ENCODE peak calls at places on chromosome 21, in eight cellular contexts. B is HT-29, Z is Right ventricle myocardium inferior, P is T-helper 1 cell, Q is NCI-H1105 treated with DMSO at 0.1 percent for 48 hours, G is WTC11, E is heart left ventricle, L is retinal pigment epithelial cell. H is an unnamed sample.

GRCh38 chr21:44927587-44928461 is 7.1 kb upstream of the ITGB2 start:
- DNase-seq in B (peak; percentile 5), Z (peak; percentile 83), P (peak; percentile 91), Q (no peak), G (no peak), E (peak; percentile 66), L (no peak), H (peak; percentile 91)

GRCh38 chr21:45102391-45102932 is 28.1 kb downstream of the ADARB1 start:
- DNase-seq in B (peak; percentile 35), Z (no peak), P (no peak), Q (no peak), G (no peak), E (no peak), L (peak; percentile 40), H (peak; percentile 90)

GRCh38 chr21:25296239-25296638 is 311.0 kb downstream of the MRPL39 start:
- DNase-seq in B (no peak), Z (no peak), P (no peak), Q (no peak), G (no peak), E (no peak), L (no peak), H (no peak)

GRCh38 chr21:17387030-17387617 is 125.7 kb upstream of the CXADR start:
- DNase-seq in B (peak; percentile 84), Z (no peak), P (peak; percentile 53), Q (peak; percentile 82), G (peak; percentile 14), E (peak; percentile 25), L (no peak), H (peak; percentile 7)

GRCh38 chr21:30146558-30147282 is 19.9 kb downstream of the CLDN17 start:
- DNase-seq in B (peak; percentile 5), Z (no peak), P (no peak), Q (peak; percentile 5), G (no peak), E (no peak), L (no peak), H (no peak)

GRCh38 chr21:43667191-43667904 is 8.0 kb downstream of the RRP1B start:
- DNase-seq in B (no peak), Z (no peak), P (peak; percentile 57), Q (no peak), G (no peak), E (no peak), L (peak; percentile 68), H (peak; percentile 69)

GRCh38 chr21:44088401-44088780 is 18.8 kb upstream of the PWP2 start:
- DNase-seq in B (no peak), Z (no peak), P (no peak), Q (no peak), G (no peak), E (peak; percentile 6), L (no peak), H (no peak)

GRCh38 chr21:37358392-37358791 is 8.2 kb upstream of the DYRK1A start:
- DNase-seq in B (no peak), Z (no peak), P (no peak), Q (no peak), G (no peak), E (no peak), L (no peak), H (no peak)

GRCh38 chr21:45886610-45887026 is 95.0 kb upstream of the COL6A1 start:
- DNase-seq in B (no peak), Z (no peak), P (no peak), Q (no peak), G (no peak), E (no peak), L (no peak), H (no peak)

GRCh38 chr21:44485254-44485793 is 30.0 kb downstream of the LRRC3 start:
- DNase-seq in B (no peak), Z (no peak), P (peak; percentile 42), Q (no peak), G (peak; percentile 82), E (no peak), L (no peak), H (peak; percentile 52)

GRCh38 chr21:34865922-34866271 is 183.2 kb downstream of the RUNX1 start:
- DNase-seq in B (no peak), Z (no peak), P (peak; percentile 80), Q (no peak), G (peak; percentile 65), E (no peak), L (no peak), H (no peak)

GRCh38 chr21:15051652-15052554 is 12.9 kb downstream of the NRIP1 start:
- DNase-seq in B (peak; percentile 67), Z (no peak), P (peak; percentile 27), Q (peak; percentile 61), G (no peak), E (no peak), L (peak; percentile 84), H (no peak)

GRCh38 chr21:45130324-45130774 is 56.0 kb downstream of the ADARB1 start:
- DNase-seq in B (no peak), Z (no peak), P (no peak), Q (no peak), G (no peak), E (no peak), L (no peak), H (peak; percentile 50)

GRCh38 chr21:19029816-19030215 is 626.2 kb upstream of the TMPRSS15 start:
- DNase-seq in B (no peak), Z (no peak), P (no peak), Q (no peak), G (no peak), E (no peak), L (no peak), H (no peak)

GRCh38 chr21:43333301-43334062 is 93.4 kb downstream of the SIK1 start:
- DNase-seq in B (peak; percentile 83), Z (peak; percentile 69), P (no peak), Q (no peak), G (peak; percentile 35), E (peak; percentile 52), L (peak; percentile 90), H (peak; percentile 54)

GRCh38 chr21:27694667-27695066 is 727.8 kb upstream of the ADAMTS5 start:
- DNase-seq in B (no peak), Z (no peak), P (no peak), Q (no peak), G (no peak), E (no peak), L (no peak), H (no peak)

GRCh38 chr21:45327458-45328197 is 39.9 kb upstream of the POFUT2 start:
- DNase-seq in B (no peak), Z (peak; percentile 51), P (no peak), Q (no peak), G (no peak), E (no peak), L (no peak), H (no peak)

GRCh38 chr21:41861255-41861654 is 17.9 kb downstream of the PRDM15 start:
- DNase-seq in B (no peak), Z (no peak), P (no peak), Q (no peak), G (no peak), E (no peak), L (no peak), H (no peak)

GRCh38 chr21:43273708-43274021 is 104.9 kb downstream of the CRYAA start:
- DNase-seq in B (no peak), Z (peak; percentile 33), P (no peak), Q (no peak), G (no peak), E (no peak), L (no peak), H (no peak)

GRCh38 chr21:44657635-44658183 is at the start of gene KRTAP12-3:
- DNase-seq in B (no peak), Z (no peak), P (peak; percentile 93), Q (no peak), G (no peak), E (no peak), L (no peak), H (no peak)

GRCh38 chr21:46459356-46460112 is 843 bp downstream of the DIP2A start:
- DNase-seq in B (peak; percentile 14), Z (peak; percentile 68), P (peak; percentile 6), Q (no peak), G (peak; percentile 32), E (peak; percentile 53), L (no peak), H (peak; percentile 47)

GRCh38 chr21:28639742-28640141 is 352.9 kb downstream of the LTN1 start:
- DNase-seq in B (no peak), Z (no peak), P (no peak), Q (no peak), G (no peak), E (no peak), L (peak; percentile 65), H (peak; percentile 66)

GRCh38 chr21:24259241-24259640 is 1348.0 kb downstream of the MRPL39 start:
- DNase-seq in B (no peak), Z (no peak), P (no peak), Q (no peak), G (no peak), E (no peak), L (no peak), H (no peak)